ENCODE peak calls at places on chromosomes 11 and 22, in nine cellular contexts. W is Right ventricle myocardium superior; X is iPS-NIHi11; A is MM.1S; O is nephron progenitor cell; T is activated CD8-positive, alpha-beta T cell treated with anti-CD3 and anti-CD28 coated beads, Interleukin-2, amount 10 ng/mL, durations not matched to agents 7 days and 5 days; L is tibial artery; K is T-helper 17 cell; Z is stimulated activated CD4-positive, alpha-beta T cell treated with anti-CD3 and anti-CD28 coated beads, Interleukin-4, amount 100 ng/mL, for 48 hours. M is an unnamed sample.

GRCh38 chr11:132058211-132058772 is 687.9 kb downstream of the NTM start:
- DNase-seq in K (no peak), O (no peak), X (no peak), Z (no peak), W (no peak), L (no peak), A (no peak), T (no peak), M (no peak)

GRCh38 chr11:12213920-12214319 is 103.5 kb downstream of the MICAL2 start:
- DNase-seq in O (no peak), W (no peak), L (no peak), K (no peak), A (no peak), Z (no peak), T (no peak), X (no peak), M (no peak)

GRCh38 chr11:88231894-88232482 is 56.7 kb upstream of the RAB38 start:
- DNase-seq in O (peak; percentile 5), L (no peak), K (no peak), X (peak; percentile 65), Z (no peak), W (no peak), A (peak; percentile 14), T (peak; percentile 38), M (peak; percentile 45)

GRCh38 chr22:27105142-27106025 is 448.0 kb downstream of the MIAT start:
- DNase-seq in Z (no peak), K (no peak), X (no peak), L (peak; percentile 95), W (peak; percentile 79), A (no peak), O (no peak), T (no peak), M (peak; percentile 64)

GRCh38 chr11:503179-503981 is 3.7 kb downstream of the RNH1 start:
- DNase-seq in T (no peak), K (no peak), L (peak; percentile 84), O (no peak), A (no peak), W (peak; percentile 78), X (peak; percentile 11), Z (peak; percentile 36), M (peak; percentile 26)

GRCh38 chr22:50498322-50498861 is 9.1 kb downstream of the LMF2 start:
- DNase-seq in T (peak; percentile 83), W (peak; percentile 59), K (no peak), A (peak; percentile 66), O (peak; percentile 71), X (peak; percentile 82), Z (peak; percentile 59), L (no peak), M (peak; percentile 83)

GRCh38 chr11:118437046-118437735 is 899 bp downstream of the KMT2A start:
- DNase-seq in L (peak; percentile 78), T (peak; percentile 64), A (peak; percentile 12), Z (peak; percentile 26), K (peak; percentile 43), W (peak; percentile 54), X (peak; percentile 66), O (peak; percentile 54), M (peak; percentile 70)

GRCh38 chr22:28034760-28035401 is 115.8 kb upstream of the PITPNB start:
- DNase-seq in O (no peak), Z (no peak), X (no peak), W (peak; percentile 85), K (no peak), L (peak; percentile 89), A (no peak), T (no peak), M (peak; percentile 54)

GRCh38 chr11:16151138-16151537 is 205.2 kb downstream of the SOX6 start:
- DNase-seq in A (no peak), X (no peak), W (no peak), L (no peak), T (no peak), K (no peak), O (no peak), Z (no peak), M (no peak)

GRCh38 chr11:13119928-13120520 is 110.9 kb downstream of the RASSF10 start:
- DNase-seq in T (no peak), O (no peak), K (no peak), W (no peak), A (no peak), X (no peak), L (no peak), Z (no peak), M (no peak)

GRCh38 chr11:130599073-130599654 is 150.7 kb downstream of the ADAMTS15 start:
- DNase-seq in T (no peak), Z (no peak), O (no peak), X (peak; percentile 38), L (peak; percentile 91), A (no peak), K (no peak), W (peak; percentile 90), M (peak; percentile 51)

GRCh38 chr11:69335010-69335409 is 41.1 kb downstream of the MYEOV start:
- DNase-seq in X (no peak), W (no peak), O (no peak), K (no peak), T (no peak), L (peak; percentile 21), A (no peak), Z (no peak), M (no peak)

GRCh38 chr11:16902182-16902581 is 112.0 kb downstream of the PLEKHA7 start:
- DNase-seq in K (no peak), L (no peak), T (no peak), A (no peak), W (no peak), Z (peak; percentile 11), O (no peak), X (no peak), M (no peak)

GRCh38 chr22:42277988-42278776 is 7.7 kb upstream of the TCF20 start:
- DNase-seq in X (no peak), O (no peak), T (no peak), L (no peak), A (peak; percentile 78), K (no peak), W (no peak), Z (no peak), M (peak; percentile 54)